ENCODE peak calls at places on chromosome 2, in ten cellular contexts. V is HCT116, T is body of pancreas, H is astrocyte of the spinal cord, A is fibroblast of villous mesenchyme, G is HFFc6, O is psoas muscle, Y is neural progenitor cell, K is A673, U is spleen. R is an unnamed sample.

GRCh38 chr2:233990261-233990798 is 60.2 kb upstream of the SPP2 start:
- DNase-seq in A (no peak), T (no peak), K (no peak), V (no peak), H (no peak), U (no peak), O (no peak), Y (no peak), G (no peak), R (no peak)

GRCh38 chr2:135820003-135820618 is 16.9 kb downstream of the LCT start:
- DNase-seq in T (no peak), G (no peak), A (no peak), H (peak), K (no peak), O (no peak), U (no peak), Y (no peak), V (no peak), R (no peak)

GRCh38 chr2:42944744-42945415 is 152.5 kb upstream of the HAAO start:
- DNase-seq in O (no peak), T (no peak), G (peak), K (peak), V (peak), U (no peak), H (no peak), A (no peak), Y (peak), R (no peak)

GRCh38 chr2:50838316-50838715 is 193.6 kb downstream of the NRXN1 start:
- DNase-seq in O (no peak), G (no peak), U (no peak), H (no peak), A (no peak), Y (no peak), T (no peak), K (no peak), V (no peak), R (no peak)

GRCh38 chr2:239381709-239382134 is 19.1 kb downstream of the HDAC4 start:
- DNase-seq in K (peak), V (no peak), Y (no peak), G (no peak), H (no peak), U (peak), O (no peak), A (no peak), T (peak), R (no peak)

GRCh38 chr2:217851191-217852020 is 151.4 kb downstream of the TNS1 start:
- DNase-seq in U (peak), H (peak), O (peak), T (no peak), K (no peak), G (peak), A (peak), Y (no peak), V (no peak), R (peak)

GRCh38 chr2:168350380-168350779 is 103.0 kb upstream of the STK39 start:
- DNase-seq in O (no peak), T (peak), V (no peak), K (no peak), Y (no peak), G (no peak), A (no peak), H (no peak), U (no peak), R (no peak)

GRCh38 chr2:18611604-18612003 is 22.2 kb upstream of the NT5C1B start:
- DNase-seq in T (peak), V (no peak), K (no peak), H (no peak), U (no peak), G (no peak), A (no peak), O (no peak), Y (no peak), R (no peak)

GRCh38 chr2:195898505-195898904 is 170.1 kb downstream of the DNAH7 start:
- DNase-seq in K (peak), G (peak), T (peak), O (peak), A (peak), V (peak), U (no peak), H (peak), Y (no peak), R (peak)

GRCh38 chr2:108215794-108216211 is 24.0 kb upstream of the SULT1C3 start:
- DNase-seq in U (no peak), G (peak), H (peak), K (peak), T (peak), V (peak), Y (peak), A (peak), O (no peak), R (no peak)

GRCh38 chr2:210224660-210225460 is at the start of gene ACADL:
- DNase-seq in G (no peak), A (peak), U (peak), V (no peak), K (peak), O (peak), H (peak), Y (peak), T (peak), R (no peak)

GRCh38 chr2:229571243-229571642 is 143.1 kb downstream of the DNER start:
- DNase-seq in O (no peak), T (no peak), V (no peak), K (no peak), A (no peak), U (no peak), G (no peak), Y (no peak), H (no peak), R (no peak)

GRCh38 chr2:200184748-200185574 is 121.5 kb upstream of the SPATS2L start:
- DNase-seq in K (no peak), Y (no peak), A (no peak), U (no peak), G (no peak), H (no peak), O (no peak), V (no peak), T (no peak), R (no peak)

GRCh38 chr2:74751981-74752808 is 81.7 kb upstream of the HK2 start:
- DNase-seq in G (no peak), A (no peak), O (no peak), U (no peak), T (no peak), Y (no peak), K (no peak), V (no peak), H (no peak), R (no peak)

GRCh38 chr2:89851583-89851905 is 1160.1 kb downstream of the RPIA start:
- DNase-seq in T (no peak), U (no peak), Y (no peak), V (no peak), O (no peak), A (no peak), K (no peak), H (no peak), G (no peak), R (peak)

GRCh38 chr2:186709529-186710455 is 15.9 kb downstream of the FAM171B start:
- DNase-seq in U (no peak), Y (no peak), O (no peak), A (no peak), G (no peak), K (no peak), V (no peak), H (no peak), T (no peak), R (no peak)

GRCh38 chr2:85698880-85699254 is 4.7 kb downstream of the GNLY start:
- DNase-seq in G (no peak), V (no peak), K (no peak), O (no peak), T (no peak), U (no peak), Y (no peak), A (no peak), H (no peak), R (no peak)

GRCh38 chr2:20578895-20579825 is 71.7 kb downstream of the HS1BP3 start:
- DNase-seq in T (peak), Y (no peak), K (peak), G (peak), H (peak), U (peak), V (peak), A (peak), O (peak), R (peak)

GRCh38 chr2:3001595-3002184 is 375.9 kb downstream of the EIPR1 start:
- DNase-seq in K (peak), T (peak), O (no peak), U (no peak), H (no peak), G (no peak), A (peak), V (no peak), Y (peak), R (no peak)

GRCh38 chr2:105490204-105490603 is 91.4 kb upstream of the FHL2 start:
- DNase-seq in A (no peak), K (no peak), T (no peak), Y (no peak), O (no peak), V (no peak), U (no peak), G (no peak), H (no peak), R (no peak)

GRCh38 chr2:239316562-239317465 is 84.0 kb downstream of the HDAC4 start:
- DNase-seq in O (peak), H (peak), G (no peak), A (peak), T (peak), Y (no peak), K (no peak), V (no peak), U (peak), R (peak)

GRCh38 chr2:239774142-239774462 is 251.0 kb downstream of the NDUFA10 start:
- DNase-seq in T (no peak), A (no peak), H (no peak), O (no peak), U (peak), K (no peak), Y (no peak), G (no peak), V (no peak), R (peak)

GRCh38 chr2:199583676-199584075 is 125.9 kb upstream of the SATB2 start:
- DNase-seq in K (no peak), A (no peak), O (no peak), H (no peak), T (no peak), Y (no peak), G (no peak), V (no peak), U (no peak), R (no peak)

GRCh38 chr2:239814136-239814916 is 210.8 kb downstream of the NDUFA10 start:
- DNase-seq in T (peak), G (no peak), O (no peak), A (peak), Y (no peak), H (no peak), V (no peak), K (no peak), U (peak), R (peak)

GRCh38 chr2:112144966-112145365 is 6.8 kb downstream of the FBLN7 start:
- DNase-seq in T (no peak), H (no peak), U (no peak), O (no peak), K (no peak), G (no peak), V (no peak), A (no peak), Y (no peak), R (no peak)

GRCh38 chr2:209383212-209383611 is 40.6 kb upstream of the MAP2 start:
- DNase-seq in G (peak), Y (no peak), U (no peak), A (peak), V (peak), T (no peak), K (no peak), O (no peak), H (peak), R (no peak)

GRCh38 chr2:30684996-30685395 is 122.2 kb downstream of the CAPN13 start:
- DNase-seq in G (no peak), U (no peak), T (no peak), K (no peak), V (no peak), O (no peak), A (no peak), H (no peak), Y (no peak), R (no peak)

GRCh38 chr2:44944102-44944951 is 2.8 kb downstream of the SIX3 start:
- DNase-seq in O (no peak), T (peak), U (peak), V (no peak), A (no peak), H (no peak), K (no peak), G (no peak), Y (peak), R (peak)

GRCh38 chr2:64982311-64982857 is 6.8 kb upstream of the SLC1A4 start:
- DNase-seq in A (no peak), O (no peak), G (no peak), H (no peak), T (no peak), U (no peak), Y (no peak), V (no peak), K (no peak), R (no peak)
- TF ChIP-seq CTCF in A (no peak), O (no peak), G (no peak), H (no peak), T (no peak), U (no peak), Y (no peak), V (no peak), K (no peak), R (no peak)

GRCh38 chr2:232333361-232334135 is 45.0 kb upstream of the ALPP start:
- DNase-seq in T (no peak), O (no peak), G (no peak), H (no peak), V (no peak), K (peak), U (peak), Y (peak), A (peak), R (peak)
- TF ChIP-seq CTCF in T (no peak), O (no peak), G (peak), H (peak), V (peak), K (peak), U (no peak), Y (peak), A (peak), R (peak)

GRCh38 chr2:9140570-9141378 is 65.8 kb upstream of the ASAP2 start:
- DNase-seq in O (no peak), K (peak), T (no peak), V (no peak), H (no peak), A (no peak), G (peak), Y (no peak), U (peak), R (no peak)

GRCh38 chr2:9139491-9140443 is 66.8 kb upstream of the ASAP2 start:
- DNase-seq in H (peak), Y (peak), U (peak), G (peak), V (peak), K (peak), A (peak), O (peak), T (peak), R (no peak)

GRCh38 chr2:9135804-9136558 is 70.6 kb upstream of the ASAP2 start:
- DNase-seq in A (no peak), K (no peak), U (peak), V (no peak), G (peak), H (peak), O (no peak), T (no peak), Y (no peak), R (no peak)

GRCh38 chr2:9138507-9139085 is 68.0 kb upstream of the ASAP2 start:
- DNase-seq in H (no peak), Y (peak), A (no peak), O (no peak), T (no peak), V (no peak), U (peak), K (no peak), G (no peak), R (no peak)

DNA sequence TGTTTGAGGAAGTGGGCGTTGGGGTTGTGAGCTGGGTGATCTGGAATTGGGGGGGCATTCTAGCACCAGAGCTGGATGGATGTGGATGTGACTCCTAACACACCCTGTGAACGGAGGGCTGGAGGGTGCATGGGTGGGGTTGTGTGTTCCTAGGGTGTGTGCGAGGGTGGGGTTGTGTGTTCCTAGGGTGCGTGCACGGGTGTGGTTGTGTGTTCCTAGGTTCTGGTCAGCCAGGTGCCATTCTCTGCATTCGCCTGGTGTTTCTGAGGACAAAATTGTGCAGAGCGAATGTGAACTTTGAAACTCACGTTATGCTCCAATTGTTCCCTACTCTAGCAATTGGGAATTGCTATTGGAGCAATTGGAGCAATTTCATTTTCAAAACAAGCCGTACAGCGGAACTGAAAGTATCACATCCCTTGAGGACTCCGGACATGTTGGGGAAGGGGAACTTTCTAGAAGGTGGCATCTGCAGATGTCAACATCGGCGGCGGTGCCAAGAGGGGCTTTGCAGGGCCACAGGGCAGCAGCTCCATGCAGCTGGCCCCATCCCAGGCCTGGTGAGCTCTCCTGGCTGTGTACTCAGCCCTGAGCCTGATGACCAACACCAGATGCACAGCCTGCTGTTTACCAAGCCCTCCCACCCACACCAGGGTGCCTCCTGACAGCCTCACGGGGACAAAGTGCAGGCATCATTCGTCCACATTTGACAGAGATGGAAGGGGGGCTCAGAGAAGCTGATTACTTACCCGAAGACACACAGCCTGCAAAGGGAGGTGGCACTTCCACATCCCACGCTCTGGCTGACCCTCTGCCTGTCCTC is 69.4 kb upstream of the ASAP2 start:
- DNase-seq in U (peak), H (no peak), O (no peak), T (no peak), Y (no peak), G (no peak), K (no peak), V (no peak), A (no peak), R (no peak)
- TF ChIP-seq CTCF in U (no peak), H (no peak), O (no peak), T (no peak), Y (no peak), G (no peak), K (no peak), V (no peak), A (no peak), R (no peak)

GRCh38 chr2:219429958-219430586 is 4.6 kb upstream of the SPEG start:
- DNase-seq in G (no peak), A (no peak), H (no peak), U (no peak), K (no peak), V (no peak), Y (no peak), O (no peak), T (no peak), R (peak)

GRCh38 chr2:219433666-219434467 is 776 bp upstream of the SPEG start:
- DNase-seq in O (peak), A (peak), Y (peak), T (no peak), U (peak), V (peak), G (peak), H (peak), K (peak), R (peak)

GRCh38 chr2:219434468-219434717 is 250 bp upstream of the SPEG start:
- DNase-seq in H (no peak), A (no peak), Y (no peak), V (no peak), T (no peak), K (no peak), U (peak), O (no peak), G (no peak), R (no peak)

GRCh38 chr2:219428469-219428868 is 6.2 kb upstream of the SPEG start:
- DNase-seq in A (no peak), K (no peak), G (no peak), H (no peak), V (no peak), U (no peak), T (no peak), Y (no peak), O (no peak), R (no peak)

DNA sequence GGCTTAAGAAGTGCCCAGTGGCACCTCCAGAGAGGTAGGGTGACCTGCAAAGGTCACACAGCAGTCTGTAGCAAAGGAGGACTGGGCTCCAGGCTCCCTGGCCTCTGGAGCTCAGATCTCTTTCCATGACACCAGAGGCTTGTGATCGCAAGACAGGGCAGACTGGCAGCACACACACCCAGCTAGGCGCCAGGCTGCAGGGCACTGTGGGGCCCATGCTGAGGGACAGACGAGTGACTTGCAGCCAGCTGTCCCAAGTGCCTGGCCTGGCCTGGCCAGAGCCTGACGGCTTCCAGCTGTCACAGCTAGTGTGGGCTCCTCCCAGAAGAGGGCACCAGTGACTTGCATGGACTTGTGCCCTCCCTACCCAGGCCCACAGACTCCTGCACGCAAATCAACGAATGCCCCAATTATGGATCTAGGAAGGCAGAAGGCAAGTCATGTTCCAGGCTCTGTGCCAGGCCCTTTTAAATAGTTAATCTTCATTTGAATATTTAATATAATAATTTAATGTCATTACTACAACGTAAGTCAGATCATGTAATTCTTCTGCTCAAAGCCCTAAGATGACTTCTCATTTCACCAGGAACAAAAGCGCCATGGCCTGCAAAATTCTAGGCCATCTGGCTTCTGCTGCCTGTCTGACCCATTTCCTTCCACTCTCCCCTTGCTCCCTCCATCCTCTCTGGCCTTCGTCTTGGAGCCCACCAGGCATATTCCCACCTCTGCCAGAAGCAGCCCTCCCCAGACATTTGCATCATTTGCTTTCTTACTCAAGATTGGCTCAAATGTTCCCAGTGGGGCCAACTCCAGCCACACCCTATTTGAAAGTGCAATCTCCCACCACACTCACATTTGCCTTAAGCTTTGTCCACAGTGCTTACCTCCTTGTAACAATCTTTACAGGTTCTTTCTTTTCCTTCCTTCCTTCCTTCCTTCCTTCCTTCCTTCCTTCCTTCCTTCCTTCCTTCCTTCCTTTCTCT is 3.7 kb upstream of the SPEG start:
- DNase-seq in G (peak), H (peak), U (no peak), O (peak), K (peak), T (no peak), A (peak), V (no peak), Y (peak), R (peak)
- TF ChIP-seq CTCF in G (peak), H (peak), U (no peak), O (peak), K (peak), T (no peak), A (peak), V (peak), Y (peak), R (peak)

GRCh38 chr2:98577313-98577712 is 31.0 kb downstream of the COA5 start:
- DNase-seq in V (no peak), K (no peak), H (no peak), O (no peak), G (no peak), U (no peak), Y (no peak), T (no peak), A (no peak), R (no peak)
- TF ChIP-seq CTCF in V (no peak), K (peak), H (peak), O (no peak), G (peak), U (no peak), Y (no peak), T (no peak), A (peak), R (peak)

GRCh38 chr2:28960401-28960800 is 20.7 kb upstream of the TOGARAM2 start:
- DNase-seq in V (no peak), A (no peak), T (no peak), U (no peak), G (no peak), K (no peak), Y (no peak), H (no peak), O (no peak), R (no peak)

GRCh38 chr2:28955492-28955891 is 25.6 kb upstream of the TOGARAM2 start:
- DNase-seq in H (no peak), K (no peak), Y (no peak), V (no peak), U (no peak), A (no peak), G (no peak), O (no peak), T (no peak), R (no peak)

GRCh38 chr2:28956415-28956826 is 24.7 kb upstream of the TOGARAM2 start:
- DNase-seq in Y (peak), K (peak), H (no peak), O (no peak), T (no peak), A (peak), G (no peak), U (no peak), V (peak), R (no peak)

GRCh38 chr2:28958689-28959088 is 22.4 kb upstream of the TOGARAM2 start:
- DNase-seq in T (peak), A (peak), G (peak), K (peak), V (peak), O (peak), Y (peak), U (no peak), H (peak), R (no peak)

GRCh38 chr2:28956890-28957289 is 24.2 kb upstream of the TOGARAM2 start:
- DNase-seq in T (no peak), G (peak), V (peak), K (peak), O (no peak), U (no peak), H (no peak), A (peak), Y (no peak), R (no peak)
- TF ChIP-seq CTCF in T (no peak), G (peak), V (peak), K (peak), O (peak), U (no peak), H (peak), A (peak), Y (peak), R (peak)

GRCh38 chr2:70553584-70554337 is at the start of gene TGFA:
- DNase-seq in A (peak), V (peak), H (peak), O (peak), U (peak), K (peak), T (peak), Y (peak), G (peak), R (no peak)
- TF ChIP-seq CTCF in A (peak), V (peak), H (peak), O (peak), U (peak), K (peak), T (peak), Y (peak), G (peak), R (peak)

R was measured in chondrocyte.